ENCODE peak calls at places on chromosomes 2 and 18, in seven cellular contexts. Y is cardiac muscle cell; T is GM23338; D is uterus; Q is CD8-positive, alpha-beta T cell; E is heart left ventricle; I is stomach. M is an unnamed sample. For H3K27me3, the result is how much of the 10 kb centered on the place peaks cover.

GRCh38 chr2:159921752-159922404 is 123.9 kb upstream of the CD302 start:
- DNase-seq in D (peak), Y (peak), T (peak), E (peak), Q (peak), I (peak), M (peak)

GRCh38 chr18:73942081-73942625 is 205.5 kb downstream of the FBXO15 start:
- DNase-seq in Q (no peak), Y (no peak), T (no peak), I (no peak), E (no peak), D (no peak), M (no peak)

GRCh38 chr2:233801357-233802131 is 23.4 kb downstream of the MROH2A start:
- DNase-seq in D (no peak), E (no peak), Y (no peak), T (no peak), I (peak), Q (peak), M (no peak)

GRCh38 chr18:27666070-27666469 is 481.0 kb upstream of the CHST9 start:
- DNase-seq in I (no peak), Y (no peak), Q (no peak), T (no peak), D (no peak), E (no peak), M (no peak)

GRCh38 chr2:216664593-216665034 is 30.7 kb downstream of the IGFBP5 start:
- DNase-seq in I (peak), E (no peak), Y (no peak), Q (no peak), T (peak), D (no peak), M (no peak)

GRCh38 chr2:236745420-236746210 is 176.0 kb downstream of the ACKR3 start:
- DNase-seq in E (no peak), T (peak), I (no peak), D (no peak), Q (no peak), Y (peak), M (no peak)

GRCh38 chr2:120683701-120684100 is 52.0 kb upstream of the GLI2 start:
- DNase-seq in I (no peak), E (no peak), D (no peak), T (no peak), Q (no peak), Y (no peak), M (no peak)

GRCh38 chr2:8572712-8573233 is 109.1 kb upstream of the ID2 start:
- DNase-seq in E (no peak), T (no peak), I (peak), D (no peak), Q (no peak), Y (no peak), M (no peak)

GRCh38 chr2:127776122-127776780 is 34.7 kb downstream of the WDR33 start:
- DNase-seq in I (no peak), T (no peak), D (no peak), E (no peak), Y (no peak), Q (no peak), M (no peak)

GRCh38 chr2:170163666-170164065 is 14.3 kb upstream of the MYO3B start:
- DNase-seq in Q (no peak), D (no peak), Y (no peak), T (no peak), I (no peak), E (no peak), M (no peak)

GRCh38 chr2:12325806-12326205 is 390.9 kb upstream of the TRIB2 start:
- DNase-seq in E (no peak), Q (no peak), I (peak), Y (no peak), D (no peak), T (no peak), M (no peak)

GRCh38 chr2:85741211-85741610 is 12.6 kb upstream of the ATOH8 start:
- DNase-seq in Q (no peak), T (no peak), E (peak), I (peak), Y (no peak), D (no peak), M (no peak)

GRCh38 chr2:85741811-85742507 is 11.8 kb upstream of the ATOH8 start:
- DNase-seq in T (no peak), I (peak), Y (no peak), E (peak), D (peak), Q (no peak), M (no peak)

GRCh38 chr2:85737961-85738360 is 15.8 kb upstream of the ATOH8 start:
- DNase-seq in Y (no peak), T (no peak), I (no peak), D (no peak), E (no peak), Q (no peak), M (no peak)

GRCh38 chr2:85737481-85737880 is 16.3 kb upstream of the ATOH8 start:
- DNase-seq in T (no peak), E (peak), Y (no peak), Q (no peak), I (peak), D (peak), M (no peak)

DNA sequence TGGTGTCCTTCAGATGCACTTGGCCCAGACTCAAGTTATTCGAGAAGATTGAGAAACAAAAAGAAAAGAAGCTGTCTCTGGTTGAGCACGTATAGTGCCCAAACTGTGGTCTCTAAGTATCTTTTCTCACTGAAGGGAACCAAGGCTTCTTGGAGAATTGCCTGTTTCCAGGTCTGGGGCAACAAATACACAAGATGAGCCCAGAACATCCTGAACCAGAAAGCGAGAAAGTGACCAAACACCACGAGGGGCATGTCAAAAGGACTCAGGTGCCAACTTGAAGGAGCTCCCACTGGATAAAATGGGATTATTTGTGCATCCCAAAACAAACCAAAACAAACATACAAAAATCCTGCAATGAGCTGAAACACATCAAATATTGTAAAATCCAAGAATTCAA is 13.6 kb upstream of the ATOH8 start:
- DNase-seq in Y (no peak), Q (no peak), I (no peak), D (no peak), E (no peak), T (no peak), M (no peak)
- H3K27me3 ChIP-seq in Y (under half), Q (under half), I (under half), D (under half), E (under half), T (under half), M (under half)

GRCh38 chr2:105798595-105798994 is 53.9 kb downstream of the NCK2 start:
- DNase-seq in E (no peak), T (no peak), I (no peak), D (no peak), Q (no peak), Y (no peak), M (no peak)

GRCh38 chr2:105795575-105795934 is 50.8 kb downstream of the NCK2 start:
- DNase-seq in Y (no peak), D (no peak), Q (no peak), I (no peak), E (no peak), T (no peak), M (no peak)

GRCh38 chr2:105796131-105796638 is 51.5 kb downstream of the NCK2 start:
- DNase-seq in E (no peak), D (no peak), Q (peak), Y (no peak), I (no peak), T (no peak), M (no peak)

GRCh38 chr2:105796791-105797190 is 52.1 kb downstream of the NCK2 start:
- DNase-seq in D (no peak), E (no peak), I (no peak), T (no peak), Q (no peak), Y (no peak), M (no peak)

GRCh38 chr2:105797298-105797819 is 52.6 kb downstream of the NCK2 start:
- DNase-seq in I (no peak), T (no peak), Y (no peak), D (peak), Q (peak), E (peak), M (no peak)
- H3K27ac ChIP-seq in I (peak), T (peak), Y (no peak), D (peak), Q (peak), E (peak), M (peak)

DNA sequence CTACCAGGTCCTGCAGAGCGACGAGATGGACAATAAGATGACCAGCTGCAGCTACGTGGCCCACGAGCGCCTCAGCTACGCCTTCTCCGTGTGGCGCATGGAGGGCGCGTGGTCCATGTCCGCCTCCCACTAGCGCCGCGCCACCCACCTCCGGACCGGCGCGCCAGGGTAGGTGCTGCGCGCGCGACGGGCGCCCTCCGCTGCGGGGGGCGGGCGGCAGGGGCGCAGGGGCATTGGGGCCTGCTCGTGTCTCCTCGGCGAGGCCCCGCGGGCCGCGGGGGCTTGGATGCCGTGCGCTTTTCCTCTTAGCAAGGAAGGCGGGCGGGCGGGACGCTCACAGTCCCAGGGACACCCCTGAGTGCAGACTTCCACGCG is 668 bp downstream of the TWIST2 start:
- DNase-seq in Y (no peak), Q (no peak), T (peak), D (no peak), I (no peak), E (no peak), M (no peak)
- H3K27me3 ChIP-seq in Y (under half), Q (under half), T (half or more), D (under half), I (under half), E (under half), M (half or more)

DNA sequence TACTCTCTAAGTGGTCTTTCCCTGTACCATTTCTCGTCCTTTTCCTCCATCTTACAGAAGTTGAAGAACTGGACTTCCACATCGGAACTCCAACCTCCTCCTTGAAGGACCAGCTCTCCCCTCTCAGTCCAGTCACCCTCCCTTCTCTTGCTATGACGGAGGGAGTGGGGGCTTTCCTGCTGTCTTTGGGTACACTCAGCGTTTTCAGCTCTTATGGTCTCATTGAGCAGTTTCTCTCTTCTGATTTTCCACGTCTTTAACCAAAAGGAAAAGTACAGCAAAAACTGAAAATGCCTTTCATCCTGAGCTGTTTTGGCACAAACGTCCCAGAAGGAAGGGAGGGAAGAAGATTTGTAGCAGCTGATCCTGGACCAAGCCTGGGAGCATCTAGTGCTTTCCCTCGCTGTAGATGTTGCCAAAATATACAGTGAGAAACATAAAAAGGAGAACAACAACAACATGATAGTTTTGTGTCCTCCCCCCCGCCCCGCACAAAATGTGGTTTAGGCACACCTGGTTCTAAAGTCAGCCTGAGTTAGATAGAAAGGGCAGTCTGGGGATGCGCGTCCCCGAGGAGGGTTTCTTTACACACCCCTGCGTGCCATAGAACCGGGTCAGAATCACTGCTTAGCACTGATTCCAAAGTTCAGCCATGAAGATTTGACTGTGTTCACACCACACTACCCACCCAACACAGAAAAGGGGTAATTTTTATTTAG is 53.5 kb downstream of the SLC40A1 start:
- DNase-seq in E (no peak), Q (no peak), I (no peak), T (no peak), D (peak), Y (no peak), M (no peak)
- H3K27ac ChIP-seq in E (no peak), Q (no peak), I (peak), T (no peak), D (peak), Y (no peak), M (no peak)

GRCh38 chr18:59694824-59695223 is 2.4 kb downstream of the CCBE1 start:
- DNase-seq in T (no peak), Q (no peak), D (no peak), I (no peak), Y (no peak), E (no peak), M (no peak)

GRCh38 chr18:59699061-59699460 is 1.8 kb upstream of the CCBE1 start:
- DNase-seq in D (no peak), Q (no peak), I (no peak), Y (no peak), E (no peak), T (no peak), M (no peak)

GRCh38 chr18:59697236-59697932 is at the start of gene CCBE1:
- DNase-seq in E (peak), I (peak), T (peak), Y (peak), D (peak), Q (no peak), M (no peak)

GRCh38 chr18:59695551-59695950 is 1.7 kb downstream of the CCBE1 start:
- DNase-seq in Q (no peak), D (no peak), Y (no peak), E (no peak), T (no peak), I (no peak), M (no peak)

GRCh38 chr18:59696311-59697235 is 650 bp downstream of the CCBE1 start:
- DNase-seq in D (peak), T (peak), Y (peak), E (no peak), Q (no peak), I (no peak), M (no peak)
- H3K27me3 ChIP-seq in D (under half), T (half or more), Y (half or more), E (under half), Q (under half), I (under half), M (under half)